ENCODE peak calls at places on chromosomes 2 and 18, in seven cellular contexts. G is stomach, P is IMR-90, L is breast epithelium, E is A549, D is HCT116, U is GM12878. A is an unnamed sample.

GRCh38 chr2:43041167-43041566 is 185.2 kb downstream of the ZFP36L2 start:
- DNase-seq in G (no peak), P (no peak), L (no peak), E (no peak), D (no peak), U (no peak), A (no peak)

GRCh38 chr2:201777043-201777442 is 3.7 kb downstream of the ALS2 start:
- DNase-seq in G (no peak), P (peak), L (no peak), E (no peak), D (no peak), U (no peak), A (no peak)

GRCh38 chr2:3970791-3971190 is 267.4 kb downstream of the DCDC2C start:
- DNase-seq in G (no peak), P (no peak), L (no peak), E (no peak), D (no peak), U (no peak), A (no peak)

GRCh38 chr2:95071856-95072255 is 46.3 kb downstream of the MAL start:
- DNase-seq in G (no peak), P (no peak), L (no peak), E (no peak), D (no peak), U (no peak), A (no peak)

GRCh38 chr2:239822146-239822945 is 202.8 kb downstream of the NDUFA10 start:
- DNase-seq in G (peak), P (no peak), L (peak), E (no peak), D (no peak), U (peak), A (peak)

GRCh38 chr2:162490052-162490717 is 146.3 kb downstream of the GCA start:
- DNase-seq in G (no peak), P (peak), L (no peak), E (no peak), D (no peak), U (peak), A (no peak)

GRCh38 chr2:120546077-120546864 is 189.4 kb upstream of the GLI2 start:
- DNase-seq in G (no peak), P (peak), L (no peak), E (no peak), D (no peak), U (no peak), A (peak)

GRCh38 chr2:182625814-182626213 is 90.2 kb upstream of the DNAJC10 start:
- DNase-seq in G (no peak), P (no peak), L (no peak), E (no peak), D (no peak), U (no peak), A (no peak)

GRCh38 chr2:147847746-147848391 is 3.0 kb downstream of the ACVR2A start:
- DNase-seq in G (no peak), P (no peak), L (no peak), E (no peak), D (no peak), U (no peak), A (no peak)

GRCh38 chr18:12038661-12039417 is 54.8 kb upstream of the ANKRD62 start:
- DNase-seq in G (peak), P (peak), L (peak), E (peak), D (peak), U (no peak), A (peak)
- TF ChIP-seq POLR2A in G (no peak), P (peak), L (no peak), E (no peak), D (no peak), U (no peak), A (no peak)

GRCh38 chr2:98777710-98778109 is 46.8 kb upstream of the MGAT4A start:
- DNase-seq in G (no peak), P (no peak), L (no peak), E (no peak), D (no peak), U (no peak), A (no peak)
- H3K4me3 ChIP-seq in G (no peak), P (no peak), L (no peak), E (no peak), D (no peak), U (no peak), A (no peak)

GRCh38 chr18:48990497-48991298 is 39.9 kb upstream of the SMAD7 start:
- DNase-seq in G (no peak), P (peak), L (no peak), E (peak), D (no peak), U (no peak), A (no peak)
- H3K27ac ChIP-seq in G (no peak), P (peak), L (peak), E (peak), D (no peak), U (no peak), A (peak)

GRCh38 chr2:66576381-66577330 is 141.7 kb downstream of the MEIS1 start:
- DNase-seq in G (no peak), P (peak), L (no peak), E (peak), D (no peak), U (no peak), A (peak)

GRCh38 chr2:66573412-66573811 is 138.5 kb downstream of the MEIS1 start:
- DNase-seq in G (no peak), P (peak), L (no peak), E (no peak), D (no peak), U (no peak), A (no peak)

GRCh38 chr2:66575625-66576371 is 140.9 kb downstream of the MEIS1 start:
- DNase-seq in G (no peak), P (peak), L (no peak), E (peak), D (no peak), U (no peak), A (peak)

GRCh38 chr2:66573866-66574265 is 138.9 kb downstream of the MEIS1 start:
- DNase-seq in G (no peak), P (peak), L (no peak), E (no peak), D (no peak), U (no peak), A (peak)

DNA sequence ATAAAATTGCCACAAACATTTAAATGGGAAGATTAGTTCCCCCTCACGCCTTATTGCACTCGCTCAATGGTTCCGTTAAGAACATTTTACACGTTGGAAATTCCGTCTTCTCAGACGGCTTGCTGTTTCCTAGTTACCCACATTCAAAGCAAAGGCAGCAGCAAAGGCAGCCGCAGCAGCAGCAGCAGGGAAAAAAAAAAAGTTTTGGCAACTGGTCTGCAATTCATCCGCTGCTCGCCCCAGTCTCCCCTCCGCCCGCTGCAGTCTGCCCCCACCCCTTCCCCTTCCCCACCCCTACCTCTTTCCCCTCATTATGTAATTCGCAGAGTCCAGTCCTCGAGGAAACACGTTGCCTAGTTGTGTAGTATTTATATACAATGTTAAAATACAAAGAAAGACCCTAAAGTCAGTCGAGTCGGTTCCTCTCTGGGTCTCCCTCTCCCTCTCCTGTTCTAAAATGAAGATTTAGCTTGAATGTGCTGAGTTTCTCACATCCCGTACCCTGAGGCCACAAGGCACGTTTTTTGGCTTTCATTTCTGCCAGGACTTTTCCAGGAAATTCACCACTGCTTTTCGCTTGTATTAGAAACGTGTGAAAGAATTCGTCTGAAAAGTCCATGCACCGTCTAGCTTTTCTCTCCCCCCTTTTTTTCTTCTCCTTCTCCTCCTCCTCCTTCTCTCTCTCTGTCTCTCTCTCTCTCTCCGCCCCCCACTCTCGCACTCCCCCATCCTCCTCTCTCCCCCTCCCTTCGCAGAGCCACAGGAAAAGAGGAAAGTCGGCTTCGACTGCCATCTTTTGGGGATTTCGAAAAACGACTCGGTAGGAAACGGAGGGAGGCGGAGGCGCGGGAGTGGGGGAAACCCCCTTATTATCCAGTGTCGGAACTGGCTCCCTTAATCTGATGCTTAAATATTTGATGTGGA is 140.0 kb downstream of the MEIS1 start:
- DNase-seq in G (no peak), P (peak), L (no peak), E (peak), D (no peak), U (no peak), A (peak)
- TF ChIP-seq POLR2A in G (no peak), P (peak), L (no peak), E (no peak), D (no peak), U (no peak), A (no peak)

GRCh38 chr2:161032635-161033034 is 127.6 kb upstream of the TANK start:
- DNase-seq in G (no peak), P (no peak), L (no peak), E (no peak), D (no peak), U (no peak), A (no peak)
- H3K4me3 ChIP-seq in G (no peak), P (no peak), L (no peak), E (no peak), D (no peak), U (no peak), A (no peak)

GRCh38 chr2:234446404-234447076 is 50.3 kb downstream of the ARL4C start:
- DNase-seq in G (peak), P (no peak), L (no peak), E (no peak), D (no peak), U (peak), A (peak)

GRCh38 chr2:234448506-234449169 is 48.2 kb downstream of the ARL4C start:
- DNase-seq in G (no peak), P (no peak), L (no peak), E (no peak), D (no peak), U (no peak), A (no peak)

GRCh38 chr2:234444888-234445287 is 52.0 kb downstream of the ARL4C start:
- DNase-seq in G (no peak), P (peak), L (no peak), E (no peak), D (no peak), U (no peak), A (no peak)

GRCh38 chr2:234447963-234448362 is 48.9 kb downstream of the ARL4C start:
- DNase-seq in G (no peak), P (no peak), L (no peak), E (no peak), D (no peak), U (no peak), A (no peak)

DNA sequence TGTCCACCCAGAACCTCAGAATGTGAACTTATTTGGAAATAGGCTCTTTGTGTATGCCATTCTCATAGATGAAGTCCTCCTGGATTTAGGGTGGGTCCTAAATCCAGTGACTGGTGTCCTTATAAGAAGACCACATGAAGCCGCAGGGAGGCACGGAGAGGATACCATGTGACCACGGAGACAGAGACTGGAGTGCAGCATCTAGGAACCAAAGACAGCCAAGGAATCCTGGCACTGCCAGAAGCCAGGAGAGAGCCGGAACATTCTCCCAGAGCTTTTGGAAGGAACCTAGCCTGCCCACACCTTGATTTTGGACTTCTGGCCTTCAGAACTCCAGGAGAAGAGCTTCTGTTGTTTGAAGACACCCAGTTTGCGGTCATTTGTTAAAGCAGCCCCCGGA is 49.7 kb downstream of the ARL4C start:
- DNase-seq in G (no peak), P (no peak), L (no peak), E (no peak), D (no peak), U (no peak), A (no peak)
- H3K27ac ChIP-seq in G (no peak), P (no peak), L (peak), E (no peak), D (no peak), U (no peak), A (no peak)

GRCh38 chr2:131492418-131493198 is 411 bp upstream of the MZT2A start:
- DNase-seq in G (peak), P (peak), L (peak), E (peak), D (peak), U (peak), A (peak)

GRCh38 chr2:131488306-131489205 is 3.6 kb downstream of the MZT2A start:
- DNase-seq in G (no peak), P (no peak), L (no peak), E (no peak), D (no peak), U (no peak), A (no peak)

GRCh38 chr2:131493199-131494018 is 1.2 kb upstream of the MZT2A start:
- DNase-seq in G (no peak), P (no peak), L (no peak), E (no peak), D (no peak), U (no peak), A (no peak)
- TF ChIP-seq POLR2A in G (no peak), P (no peak), L (no peak), E (no peak), D (no peak), U (no peak), A (no peak)

DNA sequence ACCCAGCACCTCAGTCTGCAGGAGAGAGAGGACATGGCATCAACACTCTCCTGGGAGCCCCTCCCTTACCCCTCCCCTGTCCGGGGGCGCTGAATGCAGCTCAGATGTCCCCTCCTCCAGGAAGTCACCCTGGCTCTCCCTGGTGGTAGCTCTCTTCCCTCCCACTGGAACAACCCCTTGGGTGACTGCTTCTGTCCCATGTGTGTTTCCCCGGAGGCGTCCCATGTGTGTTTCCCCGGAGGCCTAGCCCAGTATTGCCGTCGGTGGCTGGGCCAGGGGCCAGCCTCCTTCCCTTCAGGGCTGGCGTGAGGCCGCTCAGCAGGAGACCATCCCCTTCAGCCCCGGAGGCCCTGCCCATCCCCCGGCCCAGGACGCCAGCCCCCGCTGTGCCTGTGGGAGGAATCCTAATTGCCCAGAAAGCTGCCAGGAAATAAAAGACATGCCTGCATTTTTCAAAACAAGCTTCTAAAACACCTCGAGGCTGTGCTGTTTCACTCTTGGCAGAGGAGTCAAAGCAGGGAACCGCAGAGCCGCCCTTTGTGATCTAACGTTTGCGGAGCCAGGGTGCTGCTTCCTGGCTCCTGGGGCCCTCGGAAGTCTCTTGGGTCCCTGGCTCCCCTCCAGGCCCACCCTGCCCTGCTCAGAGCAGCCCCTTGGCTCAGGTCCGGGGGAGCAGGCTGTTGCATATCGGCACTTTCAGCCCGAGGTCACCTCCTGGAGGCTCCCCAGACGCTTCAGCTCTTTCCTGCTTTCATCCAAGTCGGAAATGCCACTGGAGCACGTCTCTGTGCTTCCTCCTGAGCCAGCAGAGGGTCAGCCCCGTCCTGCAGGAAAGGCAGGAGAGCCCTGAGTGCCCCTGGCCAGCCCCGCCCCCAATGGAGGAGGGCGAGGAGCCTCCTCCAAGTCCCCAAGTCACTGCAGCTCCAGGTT is 11.4 kb downstream of the SNED1 start:
- DNase-seq in G (peak), P (peak), L (no peak), E (no peak), D (no peak), U (no peak), A (peak)
- H3K4me3 ChIP-seq in G (peak), P (peak), L (peak), E (no peak), D (no peak), U (no peak), A (peak)

GRCh38 chr2:20584637-20585321 is 66.1 kb downstream of the HS1BP3 start:
- DNase-seq in G (peak), P (peak), L (no peak), E (peak), D (peak), U (no peak), A (no peak)

GRCh38 chr2:20585351-20585709 is 65.6 kb downstream of the HS1BP3 start:
- DNase-seq in G (no peak), P (no peak), L (no peak), E (no peak), D (no peak), U (no peak), A (no peak)

GRCh38 chr2:20584045-20584636 is 66.8 kb downstream of the HS1BP3 start:
- DNase-seq in G (no peak), P (no peak), L (no peak), E (peak), D (peak), U (no peak), A (no peak)

GRCh38 chr2:20585710-20586378 is 65.1 kb downstream of the HS1BP3 start:
- DNase-seq in G (no peak), P (no peak), L (peak), E (no peak), D (no peak), U (no peak), A (peak)

DNA sequence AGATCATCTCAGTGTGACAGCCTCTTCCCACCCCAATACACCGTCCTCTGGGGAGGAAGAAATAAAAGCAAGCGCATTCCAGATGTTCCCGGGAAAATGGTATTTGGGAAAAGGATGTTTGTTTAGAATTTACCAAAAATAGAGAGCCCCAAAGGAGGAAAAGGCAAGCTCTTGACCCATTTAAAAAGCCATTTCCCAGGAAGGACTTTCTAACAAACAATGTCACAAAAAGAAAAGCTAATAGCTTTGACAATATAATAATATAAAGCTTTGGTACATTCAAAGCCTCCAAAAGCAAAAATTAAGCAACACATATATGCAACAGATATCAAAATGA is 64.6 kb downstream of the HS1BP3 start:
- DNase-seq in G (no peak), P (no peak), L (no peak), E (no peak), D (no peak), U (no peak), A (no peak)
- H3K27ac ChIP-seq in G (peak), P (no peak), L (peak), E (peak), D (no peak), U (no peak), A (no peak)

GRCh38 chr2:216082805-216083204 is 1.1 kb downstream of the TMEM169 start:
- DNase-seq in G (no peak), P (peak), L (no peak), E (no peak), D (no peak), U (no peak), A (no peak)

GRCh38 chr2:216083464-216084279 is 2.0 kb downstream of the TMEM169 start:
- DNase-seq in G (no peak), P (peak), L (no peak), E (no peak), D (no peak), U (no peak), A (no peak)

GRCh38 chr2:216081012-216081411 is 597 bp downstream of the PECR start:
- DNase-seq in G (no peak), P (no peak), L (no peak), E (no peak), D (no peak), U (no peak), A (no peak)

GRCh38 chr2:216082388-216082733 is 642 bp downstream of the TMEM169 start:
- DNase-seq in G (no peak), P (no peak), L (no peak), E (peak), D (no peak), U (no peak), A (no peak)

GRCh38 chr2:216081487-216082387 is at the start of the genes PECR and TMEM169:
- DNase-seq in G (peak), P (peak), L (peak), E (peak), D (peak), U (no peak), A (peak)
- TF ChIP-seq POLR2A in G (no peak), P (no peak), L (no peak), E (peak), D (peak), U (peak), A (no peak)